ENCODE peak calls at places on chromosomes 1 and 21, in nine cellular contexts. N is heart right ventricle; R is small intestine; B is CD8-positive, alpha-beta T cell; E is HCT116; X is right atrium auricular region; L is left ventricle myocardium inferior; T is lung; D is body of pancreas. F is an unnamed sample. For H3K27me3 and H3K4me1, the result is how much of the 10 kb centered on the place peaks cover.

GRCh38 chr1:168729405-168729802 is 398 bp upstream of the DPT start:
- DNase-seq in D (no peak), R (no peak), B (no peak), X (no peak), L (no peak), N (no peak), E (no peak), T (no peak), F (no peak)

GRCh38 chr1:236516929-236517704 is 6.7 kb upstream of the LGALS8 start:
- DNase-seq in D (no peak), R (peak), B (peak), X (no peak), T (no peak), L (no peak), E (no peak), N (no peak), F (no peak)

GRCh38 chr1:89546082-89546889 is 21.7 kb downstream of the LRRC8B start:
- DNase-seq in X (no peak), T (no peak), B (no peak), D (no peak), E (no peak), N (no peak), L (no peak), R (no peak), F (no peak)

GRCh38 chr1:173113015-173113741 is 62.4 kb upstream of the TNFSF18 start:
- DNase-seq in L (no peak), B (no peak), N (no peak), D (no peak), X (no peak), R (no peak), E (peak), T (no peak), F (no peak)

GRCh38 chr1:153907134-153907533 is 15.6 kb downstream of the GATAD2B start:
- DNase-seq in X (no peak), E (no peak), L (no peak), T (no peak), B (no peak), D (no peak), R (no peak), N (no peak), F (no peak)

GRCh38 chr1:53653200-53653575 is 85.8 kb downstream of the GLIS1 start:
- DNase-seq in B (no peak), T (no peak), D (no peak), X (no peak), E (no peak), N (no peak), L (no peak), R (no peak), F (no peak)

GRCh38 chr1:207565546-207566468 is 69.8 kb downstream of the CR1 start:
- DNase-seq in N (no peak), T (no peak), R (peak), L (no peak), E (peak), X (no peak), B (no peak), D (peak), F (no peak)

GRCh38 chr21:43812139-43812821 is 22.9 kb downstream of the RRP1 start:
- DNase-seq in X (no peak), L (no peak), N (no peak), T (peak), E (no peak), B (no peak), D (no peak), R (peak), F (peak)

GRCh38 chr1:35646043-35646442 is 4.7 kb upstream of the PSMB2 start:
- DNase-seq in N (no peak), T (no peak), D (no peak), E (no peak), X (no peak), B (no peak), R (no peak), L (no peak), F (no peak)

GRCh38 chr1:6108937-6109636 is 63.4 kb downstream of the KCNAB2 start:
- DNase-seq in L (no peak), D (peak), N (no peak), B (peak), T (no peak), E (peak), R (peak), X (no peak), F (no peak)

GRCh38 chr1:201740086-201740541 is 88.8 kb upstream of the IPO9 start:
- DNase-seq in T (no peak), N (no peak), R (no peak), B (peak), D (no peak), X (no peak), L (no peak), E (no peak), F (peak)

GRCh38 chr1:150626150-150626549 is 3.3 kb downstream of the ENSA start:
- DNase-seq in X (no peak), N (no peak), B (no peak), L (no peak), R (no peak), T (no peak), D (no peak), E (no peak), F (no peak)

GRCh38 chr1:159141584-159142518 is 29.6 kb upstream of the CADM3 start:
- DNase-seq in D (no peak), L (no peak), T (no peak), X (no peak), N (no peak), R (no peak), B (no peak), E (no peak), F (no peak)

GRCh38 chr1:234320549-234320948 is 52.7 kb upstream of the COA6 start:
- DNase-seq in B (no peak), X (no peak), T (no peak), L (no peak), E (no peak), D (no peak), N (no peak), R (peak), F (no peak)

GRCh38 chr1:218357893-218358232 is 12.7 kb downstream of the TGFB2 start:
- DNase-seq in N (no peak), L (no peak), E (no peak), D (no peak), R (no peak), T (no peak), B (no peak), X (no peak), F (no peak)

GRCh38 chr1:20726107-20726911 is 6.2 kb downstream of the SH2D5 start:
- DNase-seq in X (no peak), D (no peak), T (no peak), E (no peak), L (no peak), B (no peak), R (no peak), N (no peak), F (no peak)

GRCh38 chr1:64041366-64042131 is 161.9 kb upstream of the UBE2U start:
- DNase-seq in D (no peak), X (no peak), N (no peak), B (no peak), T (no peak), L (no peak), E (no peak), R (peak), F (no peak)

GRCh38 chr1:18775341-18775740 is 84.1 kb downstream of the TAS1R2 start:
- DNase-seq in B (no peak), X (no peak), R (no peak), E (no peak), T (no peak), D (no peak), N (no peak), L (no peak), F (no peak)

GRCh38 chr1:107450899-107451664 is 310.2 kb downstream of the NTNG1 start:
- DNase-seq in E (no peak), X (no peak), B (no peak), D (no peak), R (no peak), N (no peak), L (no peak), T (no peak), F (no peak)

GRCh38 chr1:6630027-6630426 is 5.4 kb downstream of the THAP3 start:
- DNase-seq in T (no peak), X (no peak), D (no peak), R (no peak), N (no peak), B (no peak), L (no peak), E (no peak), F (no peak)

GRCh38 chr1:236948996-236949395 is 55.2 kb downstream of the MT1HL1 start:
- DNase-seq in T (no peak), N (no peak), D (no peak), L (no peak), E (no peak), B (no peak), R (no peak), X (no peak), F (no peak)

GRCh38 chr1:85578321-85579295 is 2.0 kb upstream of the CCN1 start:
- DNase-seq in N (no peak), R (no peak), T (no peak), X (no peak), D (no peak), L (no peak), B (no peak), E (no peak), F (no peak)
- H3K4me3 ChIP-seq in N (peak), R (no peak), T (no peak), X (peak), D (no peak), L (peak), B (no peak), E (no peak), F (peak)

GRCh38 chr1:3070304-3070653 is 1.3 kb downstream of the PRDM16 start:
- DNase-seq in E (no peak), R (no peak), T (no peak), D (no peak), B (no peak), L (no peak), X (no peak), N (no peak), F (no peak)

GRCh38 chr1:3070654-3071506 is 1.9 kb downstream of the PRDM16 start:
- DNase-seq in E (no peak), X (no peak), B (no peak), N (no peak), D (peak), R (peak), L (peak), T (no peak), F (peak)

GRCh38 chr1:3068400-3069361 is at the start of gene PRDM16:
- DNase-seq in R (peak), L (peak), D (peak), X (no peak), N (peak), B (no peak), T (no peak), E (peak), F (peak)

GRCh38 chr1:3067671-3068399 is 1.2 kb upstream of the PRDM16 start:
- DNase-seq in T (no peak), D (peak), X (no peak), E (no peak), N (no peak), R (peak), L (peak), B (no peak), F (peak)

DNA sequence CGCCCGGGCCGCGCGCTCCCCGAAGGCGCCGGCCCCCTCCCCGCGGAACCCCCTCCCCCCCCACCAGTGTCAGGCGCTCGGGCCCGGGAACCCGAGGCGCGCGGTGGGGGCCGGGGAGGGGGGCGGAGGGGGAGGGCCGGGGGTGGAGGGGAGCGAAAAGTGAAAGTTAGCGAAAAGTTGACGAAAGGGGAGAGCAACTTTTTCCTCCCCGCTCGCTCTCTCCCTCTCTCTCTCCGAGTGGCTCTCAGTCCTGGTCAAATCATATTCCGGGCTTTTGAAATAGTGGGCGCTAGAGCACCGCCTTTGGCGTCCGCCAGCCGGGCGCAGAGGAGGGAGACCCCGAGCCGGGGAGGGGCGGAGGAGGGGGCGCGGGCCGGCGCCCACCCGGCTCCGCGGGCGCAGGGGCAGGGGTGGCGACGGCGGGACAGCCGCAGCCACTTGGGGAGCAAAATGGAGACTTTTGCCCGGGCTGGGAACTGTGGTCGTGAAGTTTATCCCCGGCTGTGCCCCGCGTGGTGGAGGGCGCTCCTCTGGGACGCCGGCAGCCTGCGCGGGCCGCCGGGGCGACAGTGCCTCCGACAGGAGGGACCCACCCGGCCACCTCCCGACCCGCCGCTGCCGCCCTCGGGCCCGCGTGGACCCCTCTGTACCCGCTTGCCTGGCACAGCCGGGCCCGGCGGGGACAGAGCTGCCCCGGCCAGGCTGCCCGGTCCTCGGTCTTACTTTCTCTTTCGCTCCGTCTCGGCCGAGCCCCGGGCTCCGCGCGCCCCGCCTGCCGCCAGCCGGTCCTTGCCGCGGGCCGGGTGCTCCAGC is 694 bp downstream of the PRDM16 start:
- DNase-seq in E (peak), L (peak), N (peak), D (peak), X (no peak), R (peak), T (peak), B (no peak), F (peak)
- H3K27me3 ChIP-seq in E (under half), L (half or more), N (half or more), D (under half), X (under half), R (under half), T (under half), B (under half), F (under half)

DNA sequence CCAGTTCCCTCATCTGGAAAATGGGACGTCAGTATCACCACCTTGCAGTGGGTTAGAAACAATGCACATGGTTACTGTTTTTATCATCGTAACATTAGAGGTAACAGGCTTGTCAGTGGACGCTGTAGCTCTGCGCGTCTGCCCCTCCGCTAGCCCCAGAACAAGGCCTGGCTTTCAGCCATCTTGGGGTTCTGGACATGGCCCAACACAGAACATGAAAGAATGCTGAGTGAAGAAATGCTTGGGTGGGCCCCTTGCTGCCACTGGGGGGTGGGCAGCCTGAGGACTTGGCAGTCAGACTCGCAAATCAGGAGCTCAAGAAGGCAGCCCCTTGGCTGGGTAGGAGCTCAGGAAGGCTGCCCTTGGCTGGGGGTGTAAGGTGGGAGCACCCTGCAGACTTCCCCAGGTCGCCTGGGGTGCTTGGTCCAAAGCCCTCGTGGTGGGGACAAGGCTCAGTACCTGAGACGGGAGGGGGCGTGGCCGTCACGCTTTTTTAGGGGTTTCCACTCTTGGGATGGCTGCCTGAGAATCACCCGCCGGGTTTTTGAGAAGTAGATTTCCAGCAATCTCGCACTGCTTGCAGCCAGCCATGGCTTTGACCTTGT is 51.7 kb downstream of the SLC37A1 start:
- DNase-seq in E (no peak), B (no peak), L (no peak), X (no peak), T (no peak), N (no peak), D (no peak), R (no peak), F (no peak)
- H3K4me1 ChIP-seq in E (under half), B (under half), L (under half), X (under half), T (under half), N (under half), D (under half), R (under half), F (under half)

DNA sequence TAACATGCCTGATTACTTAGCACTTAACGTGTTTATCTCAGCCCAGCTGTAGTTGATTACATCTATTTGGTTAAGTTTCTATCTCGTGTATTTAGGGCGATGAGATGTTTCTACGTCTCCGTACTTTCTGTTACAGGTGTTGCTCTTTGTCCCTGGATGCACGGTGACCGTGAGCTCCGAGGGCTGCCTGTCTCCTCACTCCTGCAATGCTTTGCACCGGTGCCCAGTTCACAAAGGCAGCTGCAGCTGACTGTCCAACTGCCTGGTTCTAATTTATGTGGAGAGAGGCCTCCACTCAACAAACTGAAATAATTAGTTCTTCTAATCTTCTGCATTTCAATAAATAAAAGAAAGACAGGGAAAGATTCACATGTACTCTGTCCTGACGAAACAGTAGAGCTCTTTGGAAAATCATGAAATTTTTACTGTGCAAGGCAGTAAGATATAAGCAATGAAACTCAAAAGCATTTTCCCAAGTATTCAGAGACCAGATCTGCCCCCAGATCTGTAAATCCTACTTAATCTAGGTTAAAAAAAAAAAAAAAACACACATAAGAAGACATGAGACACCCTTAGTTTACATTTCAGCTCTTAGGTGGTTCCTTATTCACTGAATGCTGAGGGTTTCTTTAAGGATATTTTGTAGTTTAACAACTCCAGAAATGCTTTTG is 108.2 kb downstream of the TGFBR3 start:
- DNase-seq in T (no peak), N (no peak), X (no peak), L (no peak), E (no peak), D (peak), B (no peak), R (no peak), F (no peak)
- H3K4me3 ChIP-seq in T (no peak), N (no peak), X (no peak), L (no peak), E (no peak), D (no peak), B (no peak), R (no peak), F (no peak)

GRCh38 chr21:31624961-31625491 is 34.5 kb upstream of the SOD1 start:
- DNase-seq in D (no peak), R (no peak), N (no peak), X (no peak), E (no peak), T (no peak), L (no peak), B (no peak), F (no peak)

GRCh38 chr21:31618696-31619430 is 40.6 kb upstream of the SOD1 start:
- DNase-seq in E (no peak), T (no peak), L (no peak), R (no peak), X (no peak), N (no peak), B (no peak), D (no peak), F (no peak)

GRCh38 chr21:31624181-31624580 is 35.3 kb upstream of the SOD1 start:
- DNase-seq in L (no peak), T (no peak), B (no peak), X (no peak), R (no peak), N (no peak), E (no peak), D (no peak), F (no peak)

GRCh38 chr21:31623664-31624063 is 35.8 kb upstream of the SOD1 start:
- DNase-seq in E (no peak), L (no peak), B (no peak), T (no peak), X (no peak), N (no peak), D (no peak), R (no peak), F (no peak)

DNA sequence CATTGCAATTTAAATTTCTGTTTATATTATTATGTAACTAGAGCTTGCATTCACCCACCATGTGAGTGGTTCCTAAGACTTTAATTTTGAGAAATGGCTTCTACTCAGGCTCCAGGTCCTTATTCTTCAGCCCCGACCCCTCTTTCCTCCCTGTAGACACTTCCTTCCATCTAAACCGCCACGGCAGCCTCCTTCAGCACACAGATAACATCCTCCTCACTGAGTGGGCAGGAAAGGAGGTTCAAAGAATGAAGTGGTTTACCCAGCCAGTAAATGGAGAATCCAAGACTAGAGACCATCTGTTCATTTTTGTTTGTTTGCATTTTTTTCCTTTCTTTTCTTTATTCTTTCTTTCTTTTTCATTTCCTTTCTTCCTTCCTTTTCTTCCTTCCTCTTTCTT is 37.1 kb upstream of the SOD1 start:
- DNase-seq in E (no peak), B (no peak), R (no peak), N (no peak), X (no peak), T (no peak), D (no peak), L (no peak), F (no peak)
- H3K27me3 ChIP-seq in E (under half), B (under half), R (under half), N (under half), X (under half), T (under half), D (under half), L (under half), F (under half)